ENCODE peak calls at places on chromosomes 4 and X, in five cellular contexts. One of them, this sample, is unnamed. For H3K27me3, the result is how much of the 10 kb centered on the place peaks cover.

GRCh38 chr4:119205690-119206089 is 6.8 kb upstream of the USP53 start:
- DNase-seq in BE2C: no peak
- DNase-seq in pancreas: no peak
- DNase-seq in GM23248: no peak
- DNase-seq in transverse colon: no peak
- DNase-seq in this sample: no peak

GRCh38 chr4:113893546-113893945 is 85.9 kb downstream of the ARSJ start:
- DNase-seq in pancreas: no peak
- DNase-seq in BE2C: no peak
- DNase-seq in transverse colon: no peak
- DNase-seq in GM23248: peak
- DNase-seq in this sample: no peak

GRCh38 chrX:38610839-38611238 is 49.5 kb downstream of the TSPAN7 start:
- DNase-seq in pancreas: no peak
- DNase-seq in GM23248: no peak
- DNase-seq in transverse colon: no peak
- DNase-seq in BE2C: no peak
- DNase-seq in this sample: no peak

GRCh38 chr4:7646384-7647061 is 211.8 kb upstream of the PSAPL1 start:
- DNase-seq in BE2C: no peak
- DNase-seq in transverse colon: no peak
- DNase-seq in GM23248: peak
- DNase-seq in pancreas: peak
- DNase-seq in this sample: no peak

GRCh38 chr4:131638776-131639175 is 1510.3 kb upstream of the PCDH10 start:
- DNase-seq in pancreas: no peak
- DNase-seq in BE2C: no peak
- DNase-seq in transverse colon: no peak
- DNase-seq in GM23248: no peak
- DNase-seq in this sample: no peak

GRCh38 chr4:159506801-159507517 is 404.1 kb downstream of the RAPGEF2 start:
- DNase-seq in BE2C: no peak
- DNase-seq in GM23248: no peak
- DNase-seq in transverse colon: no peak
- DNase-seq in pancreas: no peak
- DNase-seq in this sample: no peak

GRCh38 chr4:141565379-141566089 is 70.8 kb upstream of the IL15 start:
- DNase-seq in BE2C: no peak
- DNase-seq in transverse colon: no peak
- DNase-seq in GM23248: no peak
- DNase-seq in pancreas: no peak
- DNase-seq in this sample: no peak

GRCh38 chr4:40243390-40243948 is 46.6 kb downstream of the RHOH start:
- DNase-seq in pancreas: no peak
- DNase-seq in BE2C: no peak
- DNase-seq in transverse colon: no peak
- DNase-seq in GM23248: no peak
- DNase-seq in this sample: no peak

GRCh38 chrX:39401483-39402110 is 600.3 kb downstream of the MID1IP1 start:
- DNase-seq in GM23248: no peak
- DNase-seq in pancreas: no peak
- DNase-seq in transverse colon: no peak
- DNase-seq in BE2C: no peak
- DNase-seq in this sample: no peak

GRCh38 chr4:186854256-186854655 is 130.6 kb upstream of the FAT1 start:
- DNase-seq in pancreas: no peak
- DNase-seq in transverse colon: no peak
- DNase-seq in BE2C: no peak
- DNase-seq in GM23248: no peak
- DNase-seq in this sample: no peak

GRCh38 chrX:115013705-115014104 is 3.7 kb downstream of the IL13RA2 start:
- DNase-seq in BE2C: no peak
- DNase-seq in GM23248: peak
- DNase-seq in pancreas: no peak
- DNase-seq in transverse colon: no peak
- DNase-seq in this sample: no peak

GRCh38 chr4:188178276-188178675 is 39.0 kb downstream of the TRIML1 start:
- DNase-seq in BE2C: no peak
- DNase-seq in transverse colon: no peak
- DNase-seq in GM23248: no peak
- DNase-seq in pancreas: no peak
- DNase-seq in this sample: no peak

GRCh38 chr4:158172558-158173258 is at the start of gene GASK1B:
- DNase-seq in pancreas: no peak
- DNase-seq in transverse colon: peak
- DNase-seq in BE2C: peak
- DNase-seq in GM23248: peak
- DNase-seq in this sample: peak

GRCh38 chr4:40311811-40312346 is 23.3 kb upstream of the CHRNA9 start:
- DNase-seq in pancreas: no peak
- DNase-seq in GM23248: no peak
- DNase-seq in BE2C: no peak
- DNase-seq in transverse colon: no peak
- DNase-seq in this sample: no peak

GRCh38 chrX:47587906-47588735 is 5.9 kb downstream of the TIMP1 start:
- DNase-seq in BE2C: no peak
- DNase-seq in transverse colon: no peak
- DNase-seq in GM23248: no peak
- DNase-seq in pancreas: peak
- DNase-seq in this sample: no peak

GRCh38 chrX:107579956-107580355 is 48.4 kb upstream of the PRPS1 start:
- DNase-seq in GM23248: peak
- DNase-seq in transverse colon: no peak
- DNase-seq in pancreas: no peak
- DNase-seq in BE2C: no peak
- DNase-seq in this sample: no peak

GRCh38 chrX:14832151-14832550 is 40.7 kb downstream of the FANCB start:
- DNase-seq in transverse colon: no peak
- DNase-seq in BE2C: no peak
- DNase-seq in GM23248: peak
- DNase-seq in pancreas: no peak
- DNase-seq in this sample: no peak

GRCh38 chrX:138704101-138704500 is 7.4 kb downstream of the FGF13 start:
- DNase-seq in pancreas: no peak
- DNase-seq in transverse colon: no peak
- DNase-seq in GM23248: no peak
- DNase-seq in BE2C: no peak
- DNase-seq in this sample: no peak

GRCh38 chrX:42992199-42992943 is 214.4 kb upstream of the PPP1R2C start:
- DNase-seq in pancreas: no peak
- DNase-seq in BE2C: no peak
- DNase-seq in GM23248: no peak
- DNase-seq in transverse colon: no peak
- DNase-seq in this sample: peak
- H3K27me3 ChIP-seq in pancreas: under half
- H3K27me3 ChIP-seq in BE2C: under half
- H3K27me3 ChIP-seq in GM23248: under half
- H3K27me3 ChIP-seq in transverse colon: under half
- H3K27me3 ChIP-seq in this sample: under half

DNA sequence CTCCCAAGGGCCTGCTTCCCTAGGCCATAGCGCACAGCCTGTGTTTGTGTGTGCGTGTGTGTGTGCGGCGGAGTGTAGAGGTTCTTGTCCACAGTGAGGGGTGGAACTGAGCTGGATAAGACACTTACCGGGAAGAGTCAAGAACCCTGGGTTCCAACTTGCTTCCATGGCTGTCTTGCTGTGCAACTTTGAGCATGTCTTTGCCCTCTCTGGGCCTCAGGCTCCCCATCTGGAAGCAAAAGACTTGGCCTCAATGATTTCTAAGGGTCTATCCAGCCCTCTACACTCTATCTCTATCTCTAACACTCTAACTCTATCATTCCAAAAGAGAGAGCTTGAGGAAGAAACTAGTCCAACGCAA is 121.3 kb upstream of the PJA1 start:
- DNase-seq in GM23248: no peak
- DNase-seq in pancreas: no peak
- DNase-seq in BE2C: no peak
- DNase-seq in transverse colon: no peak
- DNase-seq in this sample: no peak
- H3K27me3 ChIP-seq in GM23248: under half
- H3K27me3 ChIP-seq in pancreas: under half
- H3K27me3 ChIP-seq in BE2C: under half
- H3K27me3 ChIP-seq in transverse colon: under half
- H3K27me3 ChIP-seq in this sample: under half

GRCh38 chr4:4862665-4863482 is 3.4 kb downstream of the MSX1 start:
- DNase-seq in GM23248: no peak
- DNase-seq in pancreas: no peak
- DNase-seq in BE2C: no peak
- DNase-seq in transverse colon: no peak
- DNase-seq in this sample: no peak
- H3K27me3 ChIP-seq in GM23248: under half
- H3K27me3 ChIP-seq in pancreas: under half
- H3K27me3 ChIP-seq in BE2C: half or more
- H3K27me3 ChIP-seq in transverse colon: half or more
- H3K27me3 ChIP-seq in this sample: under half

DNA sequence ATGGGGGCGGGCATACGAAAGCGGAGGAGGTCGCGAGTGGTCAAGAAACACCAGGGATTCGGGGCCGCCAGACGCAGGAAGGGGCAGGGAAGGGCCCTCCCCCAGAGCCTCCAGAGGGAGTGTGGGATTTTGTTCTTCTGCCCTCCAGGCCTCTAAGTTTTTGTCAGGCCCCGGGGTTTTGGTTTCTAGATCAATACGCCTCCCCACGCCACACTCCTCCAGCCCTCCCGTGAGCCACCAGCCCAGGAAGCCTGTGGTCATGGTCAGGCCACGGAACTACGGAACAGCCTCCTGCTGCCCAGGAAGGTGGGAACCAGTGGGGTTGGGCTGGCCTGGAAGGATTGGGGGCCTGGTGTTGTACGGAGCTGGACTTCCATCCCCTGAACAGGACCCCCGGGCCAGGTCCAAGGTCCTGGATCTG is 38.4 kb downstream of the CPLX1 start:
- DNase-seq in pancreas: peak
- DNase-seq in GM23248: no peak
- DNase-seq in transverse colon: no peak
- DNase-seq in BE2C: no peak
- DNase-seq in this sample: no peak
- H3K27me3 ChIP-seq in pancreas: under half
- H3K27me3 ChIP-seq in GM23248: under half
- H3K27me3 ChIP-seq in transverse colon: half or more
- H3K27me3 ChIP-seq in BE2C: under half
- H3K27me3 ChIP-seq in this sample: under half

GRCh38 chr4:78551420-78552351 is at the start of gene ANXA3:
- DNase-seq in pancreas: peak
- DNase-seq in transverse colon: peak
- DNase-seq in BE2C: peak
- DNase-seq in GM23248: peak
- DNase-seq in this sample: no peak
- H3K27me3 ChIP-seq in pancreas: under half
- H3K27me3 ChIP-seq in transverse colon: under half
- H3K27me3 ChIP-seq in BE2C: under half
- H3K27me3 ChIP-seq in GM23248: under half
- H3K27me3 ChIP-seq in this sample: under half

GRCh38 chrX:20240201-20240600 is 26.5 kb downstream of the RPS6KA3 start:
- DNase-seq in pancreas: no peak
- DNase-seq in BE2C: no peak
- DNase-seq in transverse colon: no peak
- DNase-seq in GM23248: no peak
- DNase-seq in this sample: no peak
- H3K27me3 ChIP-seq in pancreas: under half
- H3K27me3 ChIP-seq in BE2C: under half
- H3K27me3 ChIP-seq in transverse colon: under half
- H3K27me3 ChIP-seq in GM23248: under half
- H3K27me3 ChIP-seq in this sample: under half

GRCh38 chr4:92968556-92968955 is 664.8 kb downstream of the GRID2 start:
- DNase-seq in BE2C: no peak
- DNase-seq in GM23248: no peak
- DNase-seq in pancreas: no peak
- DNase-seq in transverse colon: no peak
- DNase-seq in this sample: no peak
- H3K27me3 ChIP-seq in BE2C: under half
- H3K27me3 ChIP-seq in GM23248: under half
- H3K27me3 ChIP-seq in pancreas: under half
- H3K27me3 ChIP-seq in transverse colon: under half
- H3K27me3 ChIP-seq in this sample: under half

GRCh38 chrX:72141372-72142004 is 9.8 kb upstream of the RTL5 start:
- DNase-seq in GM23248: no peak
- DNase-seq in pancreas: no peak
- DNase-seq in BE2C: no peak
- DNase-seq in transverse colon: no peak
- DNase-seq in this sample: no peak

GRCh38 chrX:72142094-72142843 is 10.6 kb upstream of the RTL5 start:
- DNase-seq in GM23248: no peak
- DNase-seq in transverse colon: no peak
- DNase-seq in pancreas: no peak
- DNase-seq in BE2C: peak
- DNase-seq in this sample: no peak

GRCh38 chrX:72146527-72146926 is 14.8 kb upstream of the RTL5 start:
- DNase-seq in transverse colon: no peak
- DNase-seq in BE2C: no peak
- DNase-seq in GM23248: no peak
- DNase-seq in pancreas: no peak
- DNase-seq in this sample: no peak

GRCh38 chrX:72145181-72145580 is 13.5 kb upstream of the RTL5 start:
- DNase-seq in GM23248: no peak
- DNase-seq in transverse colon: no peak
- DNase-seq in BE2C: no peak
- DNase-seq in pancreas: no peak
- DNase-seq in this sample: no peak

DNA sequence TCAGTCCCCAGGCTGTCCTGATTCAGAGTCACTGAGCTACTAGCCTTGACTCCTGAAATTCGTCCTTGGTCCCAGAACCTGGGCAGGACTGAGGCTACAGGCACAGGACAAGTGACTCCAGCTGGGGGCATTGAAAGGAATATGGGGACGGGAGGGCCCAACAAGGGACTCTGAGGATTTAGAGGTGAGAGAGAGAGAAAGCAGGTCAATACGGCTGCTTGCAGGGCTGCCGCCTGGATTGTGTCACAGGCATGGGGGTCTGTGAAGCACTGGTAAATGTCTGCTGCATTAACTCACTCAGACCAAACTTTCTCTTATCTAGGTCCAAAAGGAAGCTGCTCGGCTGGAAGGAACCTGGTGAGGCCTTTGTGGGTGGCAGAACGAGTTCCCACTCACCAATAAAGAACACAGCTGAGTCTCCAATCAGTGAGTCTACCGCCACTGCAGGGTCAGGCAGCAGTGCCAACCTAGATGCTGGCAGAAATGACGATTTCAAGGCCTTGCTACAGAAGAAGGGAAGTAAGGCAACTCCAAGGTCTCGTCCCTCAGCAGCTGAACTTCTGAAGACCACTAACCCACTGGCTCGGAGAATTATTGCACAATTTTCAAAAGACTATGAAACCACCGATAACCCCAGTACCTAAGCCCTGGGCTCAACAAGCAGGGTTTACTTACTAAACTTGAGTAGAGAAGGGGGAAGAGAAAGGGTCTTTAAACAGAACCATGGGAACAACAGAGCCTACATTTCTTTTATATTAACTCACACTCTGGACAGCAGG is 11.4 kb upstream of the RTL5 start:
- DNase-seq in pancreas: no peak
- DNase-seq in GM23248: no peak
- DNase-seq in BE2C: no peak
- DNase-seq in transverse colon: no peak
- DNase-seq in this sample: no peak
- H3K27me3 ChIP-seq in pancreas: under half
- H3K27me3 ChIP-seq in GM23248: under half
- H3K27me3 ChIP-seq in BE2C: under half
- H3K27me3 ChIP-seq in transverse colon: under half
- H3K27me3 ChIP-seq in this sample: under half

This sample was measured in HAP-1.